ENCODE peak calls at places on chromosomes 13 and 19, in nine cellular contexts. J, X, G, I, S, E, M, Y and U are unnamed samples.

GRCh38 chr13:25987987-25988386 is 63.8 kb downstream of the SHISA2 start:
- DNase-seq in J (no peak), X (no peak), G (no peak), I (no peak), S (no peak), E (no peak), M (no peak), Y (no peak), U (no peak)

GRCh38 chr13:39675904-39676303 is 20.4 kb downstream of the COG6 start:
- DNase-seq in J (no peak), X (no peak), G (no peak), I (no peak), S (no peak), E (no peak), M (no peak), Y (no peak), U (no peak)

GRCh38 chr19:55301459-55302331 is 17.9 kb downstream of the BRSK1 start:
- DNase-seq in J (peak), X (peak), G (peak), I (peak), S (peak), E (peak), M (peak), Y (peak), U (peak)

GRCh38 chr19:11373166-11373884 is 1.1 kb upstream of the SWSAP1 start:
- DNase-seq in J (no peak), X (no peak), G (no peak), I (peak), S (no peak), E (no peak), M (no peak), Y (peak), U (no peak)

GRCh38 chr19:4267101-4267900 is 11.8 kb upstream of the SHD start:
- DNase-seq in J (peak), X (no peak), G (peak), I (peak), S (peak), E (no peak), M (peak), Y (peak), U (peak)

GRCh38 chr19:37987356-37988332 is 80.6 kb downstream of the SIPA1L3 start:
- DNase-seq in J (peak), X (no peak), G (no peak), I (no peak), S (no peak), E (no peak), M (no peak), Y (no peak), U (peak)

GRCh38 chr19:3479819-3480215 is 508 bp downstream of the SMIM24 start:
- DNase-seq in J (no peak), X (no peak), G (no peak), I (peak), S (no peak), E (no peak), M (no peak), Y (peak), U (no peak)

GRCh38 chr19:6233051-6233826 is 46.5 kb downstream of the MLLT1 start:
- DNase-seq in J (no peak), X (no peak), G (peak), I (peak), S (peak), E (no peak), M (peak), Y (no peak), U (peak)

GRCh38 chr13:67230774-67231480 is 791 bp upstream of the PCDH9 start:
- DNase-seq in J (peak), X (peak), G (peak), I (peak), S (peak), E (peak), M (peak), Y (peak), U (peak)

GRCh38 chr19:906480-906879 is 6.5 kb downstream of the R3HDM4 start:
- DNase-seq in J (no peak), X (no peak), G (no peak), I (no peak), S (no peak), E (no peak), M (no peak), Y (no peak), U (no peak)

GRCh38 chr13:102977471-102977870 is 88.7 kb downstream of the SLC10A2 start:
- DNase-seq in J (no peak), X (no peak), G (no peak), I (no peak), S (no peak), E (no peak), M (no peak), Y (no peak), U (no peak)

GRCh38 chr19:27748551-27749152 is 1464.3 kb downstream of the UQCRFS1 start:
- DNase-seq in J (no peak), X (no peak), G (no peak), I (peak), S (no peak), E (peak), M (no peak), Y (no peak), U (no peak)

GRCh38 chr13:39655041-39655568 is 357 bp upstream of the COG6 start:
- DNase-seq in J (no peak), X (no peak), G (no peak), I (no peak), S (no peak), E (no peak), M (no peak), Y (peak), U (no peak)

GRCh38 chr13:102697264-102697663 is 2.4 kb upstream of the METTL21C start:
- DNase-seq in J (no peak), X (no peak), G (no peak), I (no peak), S (no peak), E (no peak), M (no peak), Y (no peak), U (no peak)

GRCh38 chr13:91046715-91047327 is 300.7 kb upstream of the MIR17HG start:
- DNase-seq in J (no peak), X (no peak), G (no peak), I (no peak), S (no peak), E (no peak), M (no peak), Y (no peak), U (no peak)

GRCh38 chr19:50500060-50500752 is 10.8 kb downstream of the JOSD2 start:
- DNase-seq in J (no peak), X (no peak), G (no peak), I (no peak), S (no peak), E (no peak), M (no peak), Y (peak), U (peak)

GRCh38 chr13:46605824-46606554 is 53.0 kb downstream of the LRCH1 start:
- DNase-seq in J (no peak), X (no peak), G (no peak), I (no peak), S (no peak), E (no peak), M (no peak), Y (no peak), U (no peak)

GRCh38 chr19:35882074-35882832 is 13.9 kb downstream of the APLP1 start:
- DNase-seq in J (no peak), X (no peak), G (no peak), I (no peak), S (peak), E (no peak), M (peak), Y (peak), U (no peak)

GRCh38 chr13:71876648-71877279 is 9.8 kb upstream of the DACH1 start:
- DNase-seq in J (no peak), X (no peak), G (no peak), I (no peak), S (no peak), E (no peak), M (no peak), Y (no peak), U (no peak)

GRCh38 chr19:27822336-27822735 is 1390.6 kb downstream of the UQCRFS1 start:
- DNase-seq in J (no peak), X (no peak), G (no peak), I (no peak), S (no peak), E (no peak), M (no peak), Y (no peak), U (no peak)

GRCh38 chr19:52343548-52343947 is 7.5 kb downstream of the ZNF610 start:
- DNase-seq in J (peak), X (peak), G (no peak), I (peak), S (peak), E (no peak), M (no peak), Y (peak), U (no peak)

GRCh38 chr19:13846533-13847032 is 30.4 kb upstream of the NANOS3 start:
- DNase-seq in J (peak), X (peak), G (peak), I (peak), S (peak), E (peak), M (peak), Y (peak), U (peak)

GRCh38 chr13:20815469-20815868 is 41.7 kb upstream of the EEF1AKMT1 start:
- DNase-seq in J (no peak), X (no peak), G (no peak), I (no peak), S (peak), E (no peak), M (no peak), Y (no peak), U (no peak)

GRCh38 chr13:28503182-28503980 is 8.5 kb upstream of the FLT1 start:
- DNase-seq in J (no peak), X (no peak), G (no peak), I (no peak), S (no peak), E (no peak), M (no peak), Y (no peak), U (peak)

GRCh38 chr19:45179063-45179847 is 671 bp downstream of the BLOC1S3 start:
- DNase-seq in J (peak), X (no peak), G (no peak), I (peak), S (no peak), E (no peak), M (no peak), Y (peak), U (peak)

GRCh38 chr19:43622956-43623355 is 3.5 kb upstream of the ZNF428 start:
- DNase-seq in J (no peak), X (no peak), G (no peak), I (no peak), S (no peak), E (no peak), M (no peak), Y (no peak), U (no peak)

GRCh38 chr19:40982594-40983101 is 8.4 kb upstream of the CYP2B6 start:
- DNase-seq in J (no peak), X (no peak), G (no peak), I (no peak), S (no peak), E (no peak), M (no peak), Y (no peak), U (no peak)

GRCh38 chr13:94494021-94494420 is 14.5 kb upstream of the DCT start:
- DNase-seq in J (no peak), X (no peak), G (no peak), I (no peak), S (no peak), E (no peak), M (no peak), Y (peak), U (no peak)

GRCh38 chr13:24822640-24823039 is 58.7 kb downstream of the RNF17 start:
- DNase-seq in J (no peak), X (no peak), G (no peak), I (no peak), S (no peak), E (no peak), M (no peak), Y (no peak), U (no peak)
- H3K4me3 ChIP-seq in J (no peak), X (no peak), G (no peak), I (no peak), S (no peak), E (no peak), M (no peak), Y (no peak), U (no peak)

GRCh38 chr13:62129000-62129551 is 713.4 kb upstream of the PCDH20 start:
- DNase-seq in J (no peak), X (no peak), G (no peak), I (no peak), S (no peak), E (no peak), M (no peak), Y (no peak), U (no peak)
- TF ChIP-seq POLR2AphosphoS5 in J (no peak), X (no peak), G (no peak), I (no peak), S (no peak), E (no peak), M (no peak), Y (no peak), U (no peak)

GRCh38 chr13:80249906-80250513 is 90.9 kb downstream of the SPRY2 start:
- DNase-seq in J (no peak), X (no peak), G (no peak), I (no peak), S (peak), E (no peak), M (no peak), Y (no peak), U (no peak)

GRCh38 chr13:80256352-80256932 is 84.5 kb downstream of the SPRY2 start:
- DNase-seq in J (no peak), X (no peak), G (no peak), I (no peak), S (no peak), E (no peak), M (no peak), Y (no peak), U (no peak)

GRCh38 chr13:80255946-80256345 is 85.0 kb downstream of the SPRY2 start:
- DNase-seq in J (no peak), X (no peak), G (no peak), I (no peak), S (no peak), E (no peak), M (no peak), Y (no peak), U (no peak)

GRCh38 chr13:80251403-80251802 is 89.5 kb downstream of the SPRY2 start:
- DNase-seq in J (no peak), X (no peak), G (no peak), I (no peak), S (no peak), E (no peak), M (no peak), Y (no peak), U (no peak)
- TF ChIP-seq CTCF in J (no peak), X (no peak), G (no peak), I (no peak), S (no peak), E (no peak), M (no peak), Y (no peak), U (no peak)

DNA sequence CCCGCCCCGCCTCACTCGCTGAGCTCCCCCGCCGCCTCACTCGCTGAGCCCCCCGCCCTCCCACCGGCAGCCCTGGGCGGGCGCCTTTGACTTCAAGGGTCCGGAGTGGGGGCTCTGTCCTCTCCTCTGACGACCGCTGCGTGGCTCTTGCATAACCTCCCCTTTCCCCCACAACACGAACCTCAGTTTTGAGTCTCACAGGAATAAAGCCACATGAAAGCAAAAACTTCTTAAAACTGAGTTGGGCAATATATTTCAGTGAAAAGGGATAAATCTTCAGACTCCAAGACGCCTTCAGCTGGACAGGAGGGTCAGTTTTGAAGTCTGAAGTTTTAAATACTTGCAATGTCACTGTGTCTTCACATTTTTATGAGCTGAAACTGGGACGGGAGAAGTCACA is 70.6 kb upstream of the C13orf46 start:
- DNase-seq in J (no peak), X (no peak), G (peak), I (no peak), S (no peak), E (no peak), M (no peak), Y (no peak), U (no peak)
- H3K4me3 ChIP-seq in J (no peak), X (no peak), G (no peak), I (no peak), S (no peak), E (no peak), M (no peak), Y (no peak), U (no peak)

DNA sequence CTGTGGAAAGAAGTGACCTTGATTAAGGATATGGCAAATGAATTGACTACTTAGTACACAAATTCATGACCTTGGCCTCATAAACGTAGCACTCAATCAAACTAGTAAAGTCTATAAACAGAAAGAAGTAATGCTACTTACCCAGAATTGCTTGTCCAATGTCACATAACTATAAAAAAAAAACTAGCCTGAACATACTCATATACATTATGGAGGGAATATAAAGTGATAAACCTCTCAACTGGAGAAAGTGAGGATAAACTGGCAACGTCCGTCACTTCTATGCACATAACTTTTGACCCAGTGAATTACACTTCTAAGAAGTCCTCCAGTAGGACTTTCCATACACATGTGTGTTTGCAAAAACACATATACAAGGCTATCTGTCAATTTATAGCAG is 7.7 kb upstream of the SERP2 start:
- DNase-seq in J (no peak), X (no peak), G (no peak), I (no peak), S (peak), E (no peak), M (no peak), Y (no peak), U (no peak)
- TF ChIP-seq POLR2AphosphoS5 in J (no peak), X (no peak), G (no peak), I (no peak), S (no peak), E (no peak), M (no peak), Y (no peak), U (no peak)